ENCODE peak calls at places on chromosomes 13 and 19, in four cellular contexts. A is stimulated activated CD4-positive, alpha-beta T cell treated with anti-CD3 and anti-CD28 coated beads, Interleukin-4, amount 100 ng/mL, for 48 hours; D is HEK293T; H is AML-193. B is an unnamed sample.

GRCh38 chr19:18895038-18895827 is 725 bp downstream of the CERS1 start:
- DNase-seq in A (no peak), D (peak), H (peak), B (peak)

GRCh38 chr13:50941146-50941545 is 31.6 kb downstream of the RNASEH2B start:
- DNase-seq in A (no peak), D (no peak), H (no peak), B (no peak)

GRCh38 chr13:93805736-93806135 is 579.1 kb downstream of the GPC6 start:
- DNase-seq in A (no peak), D (no peak), H (no peak), B (no peak)

GRCh38 chr19:30691767-30692516 is 319.8 kb downstream of the ZNF536 start:
- DNase-seq in A (no peak), D (no peak), H (no peak), B (no peak)

GRCh38 chr13:82758056-82758455 is 1124.2 kb downstream of the SLITRK1 start:
- DNase-seq in A (no peak), D (peak), H (no peak), B (peak)

GRCh38 chr19:30423481-30423880 is 51.3 kb downstream of the ZNF536 start:
- DNase-seq in A (no peak), D (no peak), H (no peak), B (no peak)

GRCh38 chr19:47071731-47072130 is 23.3 kb upstream of the TMEM160 start:
- DNase-seq in A (no peak), D (no peak), H (no peak), B (no peak)

GRCh38 chr19:32196690-32197420 is 148.6 kb upstream of the ZNF507 start:
- DNase-seq in A (no peak), D (no peak), H (no peak), B (no peak)

GRCh38 chr19:47541507-47541906 is 26.6 kb upstream of the NAPA start:
- DNase-seq in A (no peak), D (no peak), H (no peak), B (peak)

GRCh38 chr19:53959176-53959757 is 3.5 kb upstream of the CACNG8 start:
- DNase-seq in A (no peak), D (no peak), H (no peak), B (no peak)

GRCh38 chr13:114115191-114115671 is 17.2 kb downstream of the RASA3 start:
- DNase-seq in A (no peak), D (no peak), H (peak), B (peak)